ENCODE peak calls at places on chromosomes 11 and 22, in six cellular contexts. One of them, this sample, is unnamed.
A peak's percentile ranks its signal among the peaks of the same experiment; 100 is the strongest.

GRCh38 chr11:44726278-44727113 is at the start of gene TSPAN18:
- DNase-seq in mesendoderm: peak; percentile 94
- DNase-seq in H1: peak; percentile 58
- DNase-seq in mesenchymal stem cell: no peak
- DNase-seq in IMR-90: no peak
- DNase-seq in H9: peak; percentile 85
- DNase-seq in this sample: peak; percentile 72

GRCh38 chr11:1226981-1227550 is 4.2 kb downstream of the MUC5B start:
- DNase-seq in mesendoderm: peak; percentile 25
- DNase-seq in H1: no peak
- DNase-seq in mesenchymal stem cell: no peak
- DNase-seq in IMR-90: peak; percentile 4
- DNase-seq in H9: peak; percentile 65
- DNase-seq in this sample: no peak

GRCh38 chr11:130208241-130209127 is 48.9 kb downstream of the ST14 start:
- DNase-seq in mesendoderm: no peak
- DNase-seq in H1: no peak
- DNase-seq in mesenchymal stem cell: no peak
- DNase-seq in IMR-90: no peak
- DNase-seq in H9: peak; percentile 24
- DNase-seq in this sample: no peak

GRCh38 chr11:57426439-57426753 is 525 bp downstream of the SLC43A3 start:
- DNase-seq in mesendoderm: peak; percentile 47
- DNase-seq in H1: no peak
- DNase-seq in mesenchymal stem cell: no peak
- DNase-seq in IMR-90: no peak
- DNase-seq in H9: peak; percentile 34
- DNase-seq in this sample: no peak

GRCh38 chr11:14248577-14248976 is 110.4 kb downstream of the RRAS2 start:
- DNase-seq in mesendoderm: peak; percentile 67
- DNase-seq in H1: no peak
- DNase-seq in mesenchymal stem cell: no peak
- DNase-seq in IMR-90: no peak
- DNase-seq in H9: peak; percentile 69
- DNase-seq in this sample: peak; percentile 47

GRCh38 chr11:40140560-40140959 is 1318.9 kb downstream of the LRRC4C start:
- DNase-seq in mesendoderm: no peak
- DNase-seq in H1: no peak
- DNase-seq in mesenchymal stem cell: no peak
- DNase-seq in IMR-90: no peak
- DNase-seq in H9: no peak
- DNase-seq in this sample: no peak

GRCh38 chr11:133906241-133906640 is 50.5 kb downstream of the IGSF9B start:
- DNase-seq in mesendoderm: no peak
- DNase-seq in H1: no peak
- DNase-seq in mesenchymal stem cell: no peak
- DNase-seq in IMR-90: no peak
- DNase-seq in H9: no peak
- DNase-seq in this sample: no peak

GRCh38 chr22:46013460-46014416 is 36.8 kb upstream of the WNT7B start:
- DNase-seq in mesendoderm: peak; percentile 94
- DNase-seq in H1: peak; percentile 67
- DNase-seq in mesenchymal stem cell: peak; percentile 96
- DNase-seq in IMR-90: peak; percentile 96
- DNase-seq in H9: peak; percentile 84
- DNase-seq in this sample: peak; percentile 69

GRCh38 chr11:19294444-19294843 is 53.7 kb upstream of the E2F8 start:
- DNase-seq in mesendoderm: peak; percentile 90
- DNase-seq in H1: no peak
- DNase-seq in mesenchymal stem cell: no peak
- DNase-seq in IMR-90: no peak
- DNase-seq in H9: no peak
- DNase-seq in this sample: no peak

GRCh38 chr22:33921576-33922181 is 1.4 kb upstream of the LARGE1 start:
- DNase-seq in mesendoderm: peak; percentile 82
- DNase-seq in H1: no peak
- DNase-seq in mesenchymal stem cell: peak; percentile 83
- DNase-seq in IMR-90: peak; percentile 60
- DNase-seq in H9: peak; percentile 88
- DNase-seq in this sample: peak; percentile 86

GRCh38 chr22:20414450-20414849 is 20.5 kb downstream of the ZNF74 start:
- DNase-seq in mesendoderm: no peak
- DNase-seq in H1: no peak
- DNase-seq in mesenchymal stem cell: no peak
- DNase-seq in IMR-90: no peak
- DNase-seq in H9: no peak
- DNase-seq in this sample: no peak

GRCh38 chr22:20419664-20419951 is 18.0 kb downstream of the SCARF2 start:
- DNase-seq in mesendoderm: no peak
- DNase-seq in H1: no peak
- DNase-seq in mesenchymal stem cell: no peak
- DNase-seq in IMR-90: no peak
- DNase-seq in H9: no peak
- DNase-seq in this sample: no peak

GRCh38 chr22:20421507-20421874 is 16.1 kb downstream of the SCARF2 start:
- DNase-seq in mesendoderm: no peak
- DNase-seq in H1: no peak
- DNase-seq in mesenchymal stem cell: no peak
- DNase-seq in IMR-90: no peak
- DNase-seq in H9: no peak
- DNase-seq in this sample: no peak

GRCh38 chr22:20420157-20420842 is 17.3 kb downstream of the SCARF2 start:
- DNase-seq in mesendoderm: no peak
- DNase-seq in H1: no peak
- DNase-seq in mesenchymal stem cell: no peak
- DNase-seq in IMR-90: no peak
- DNase-seq in H9: no peak
- DNase-seq in this sample: no peak

GRCh38 chr22:20418211-20418788 is 19.3 kb downstream of the SCARF2 start:
- DNase-seq in mesendoderm: peak; percentile 85
- DNase-seq in H1: no peak
- DNase-seq in mesenchymal stem cell: peak; percentile 90
- DNase-seq in IMR-90: peak; percentile 80
- DNase-seq in H9: peak; percentile 84
- DNase-seq in this sample: peak; percentile 71
- H3K18ac ChIP-seq in mesendoderm: no peak overlapping the region
- H3K18ac ChIP-seq in H1: no peak overlapping the region
- H3K18ac ChIP-seq in mesenchymal stem cell: peak overlapping the region; percentile 28
- H3K18ac ChIP-seq in IMR-90: no peak overlapping the region
- H3K18ac ChIP-seq in H9: peak overlapping the region; percentile 47
- H3K18ac ChIP-seq in this sample: peak overlapping the region; percentile 98

GRCh38 chr22:36472689-36473088 is 8.8 kb downstream of the TXN2 start:
- DNase-seq in mesendoderm: no peak
- DNase-seq in H1: no peak
- DNase-seq in mesenchymal stem cell: no peak
- DNase-seq in IMR-90: no peak
- DNase-seq in H9: no peak
- DNase-seq in this sample: no peak

GRCh38 chr22:36469094-36469710 is 12.2 kb downstream of the TXN2 start:
- DNase-seq in mesendoderm: no peak
- DNase-seq in H1: no peak
- DNase-seq in mesenchymal stem cell: no peak
- DNase-seq in IMR-90: no peak
- DNase-seq in H9: no peak
- DNase-seq in this sample: no peak

GRCh38 chr22:36470162-36470993 is 11.1 kb downstream of the TXN2 start:
- DNase-seq in mesendoderm: peak; percentile 91
- DNase-seq in H1: peak; percentile 65
- DNase-seq in mesenchymal stem cell: peak; percentile 90
- DNase-seq in IMR-90: peak; percentile 89
- DNase-seq in H9: peak; percentile 89
- DNase-seq in this sample: peak; percentile 74

GRCh38 chr22:36471341-36471821 is 10.1 kb downstream of the TXN2 start:
- DNase-seq in mesendoderm: no peak
- DNase-seq in H1: no peak
- DNase-seq in mesenchymal stem cell: peak; percentile 52
- DNase-seq in IMR-90: peak; percentile 60
- DNase-seq in H9: no peak
- DNase-seq in this sample: no peak

DNA sequence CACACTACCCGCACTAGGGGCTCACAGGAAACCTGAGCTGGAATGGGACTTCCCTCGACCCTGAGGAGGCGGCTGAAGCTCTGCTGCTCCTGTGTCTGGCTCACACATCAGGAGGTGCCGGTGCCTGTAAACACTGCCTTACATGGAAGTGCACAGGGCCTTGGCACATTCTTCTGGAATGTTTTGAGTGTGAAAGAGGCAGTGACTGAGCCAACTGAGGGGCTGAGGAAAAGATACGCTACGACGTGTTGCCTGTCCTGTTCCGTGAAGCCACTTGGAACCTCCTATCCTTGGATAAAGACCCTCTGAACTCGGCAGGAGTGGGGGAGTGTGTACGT is 10.5 kb downstream of the TXN2 start:
- DNase-seq in mesendoderm: no peak
- DNase-seq in H1: no peak
- DNase-seq in mesenchymal stem cell: peak; percentile 51
- DNase-seq in IMR-90: peak; percentile 73
- DNase-seq in H9: no peak
- DNase-seq in this sample: no peak
- H3K18ac ChIP-seq in mesendoderm: no peak overlapping the region
- H3K18ac ChIP-seq in H1: no peak overlapping the region
- H3K18ac ChIP-seq in mesenchymal stem cell: no peak overlapping the region
- H3K18ac ChIP-seq in IMR-90: peak overlapping the region; percentile 71
- H3K18ac ChIP-seq in H9: no peak overlapping the region
- H3K18ac ChIP-seq in this sample: no peak overlapping the region

DNA sequence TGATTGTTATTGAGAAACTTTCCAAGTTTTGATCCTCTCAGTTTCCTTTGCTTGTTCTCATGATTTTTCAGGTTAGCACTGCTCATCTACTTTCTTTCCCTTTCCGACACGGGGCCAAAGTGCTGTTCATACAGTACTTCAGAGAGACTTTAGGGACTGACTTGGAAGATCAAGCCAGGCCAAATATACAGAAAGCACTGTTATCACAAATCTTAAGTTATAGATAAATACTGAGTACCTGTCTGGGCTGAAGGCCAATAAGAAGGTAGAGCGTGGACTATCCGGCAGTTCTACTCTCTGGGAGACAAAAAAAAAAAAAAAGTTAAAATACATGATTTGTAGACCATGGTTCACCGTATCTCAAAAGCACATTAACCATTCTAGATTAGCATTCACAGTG is 46.2 kb downstream of the AMBRA1 start:
- DNase-seq in mesendoderm: no peak
- DNase-seq in H1: no peak
- DNase-seq in mesenchymal stem cell: no peak
- DNase-seq in IMR-90: no peak
- DNase-seq in H9: no peak
- DNase-seq in this sample: no peak
- H3K18ac ChIP-seq in mesendoderm: no peak overlapping the region
- H3K18ac ChIP-seq in H1: no peak overlapping the region
- H3K18ac ChIP-seq in mesenchymal stem cell: no peak overlapping the region
- H3K18ac ChIP-seq in IMR-90: no peak overlapping the region
- H3K18ac ChIP-seq in H9: no peak overlapping the region
- H3K18ac ChIP-seq in this sample: no peak overlapping the region

DNA sequence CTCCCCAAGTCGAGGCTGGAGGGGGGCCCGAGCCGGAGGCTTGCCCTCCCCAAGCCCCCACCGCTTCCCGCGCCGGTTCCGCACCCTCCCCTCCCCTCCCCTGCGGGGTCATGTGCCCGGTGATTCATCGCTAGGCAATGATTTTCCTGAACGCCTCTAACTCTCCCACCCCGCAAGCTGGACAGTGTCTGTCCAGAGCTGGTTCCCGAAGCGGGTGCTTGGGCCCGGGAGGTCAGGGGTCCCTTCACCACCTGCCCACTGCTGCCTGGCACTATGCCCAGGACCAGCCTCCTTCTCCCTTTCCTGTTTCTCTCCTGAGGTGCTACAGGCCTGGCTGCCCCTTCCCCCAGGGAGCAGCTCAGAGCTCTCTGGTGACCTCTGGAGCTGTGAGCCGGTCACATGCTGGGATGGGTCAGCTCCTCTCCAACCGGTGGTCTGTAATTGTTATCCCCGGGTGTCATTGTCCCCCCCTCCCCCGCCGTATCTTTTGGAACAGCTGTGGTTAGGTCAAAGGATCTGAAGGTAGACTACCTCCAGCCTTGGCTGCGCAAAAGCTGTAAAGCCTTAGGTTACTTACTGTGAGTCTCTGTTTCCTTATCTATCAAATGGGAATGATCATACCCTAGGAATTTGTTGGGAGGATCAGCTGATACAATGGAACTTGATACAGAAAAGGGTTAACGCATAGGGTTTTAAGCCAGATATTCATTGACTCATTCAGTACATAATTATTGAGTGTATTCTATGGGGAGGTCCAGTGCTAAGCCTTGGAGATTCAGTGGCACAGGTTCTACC is 722 bp downstream of the STX3 start:
- DNase-seq in mesendoderm: peak; percentile 90
- DNase-seq in H1: no peak
- DNase-seq in mesenchymal stem cell: peak; percentile 85
- DNase-seq in IMR-90: peak; percentile 63
- DNase-seq in H9: peak; percentile 71
- DNase-seq in this sample: peak; percentile 51
- H3K18ac ChIP-seq in mesendoderm: peak overlapping the region; percentile 44
- H3K18ac ChIP-seq in H1: peak overlapping the region; percentile 82
- H3K18ac ChIP-seq in mesenchymal stem cell: peak overlapping the region; percentile 95
- H3K18ac ChIP-seq in IMR-90: peak overlapping the region; percentile 84
- H3K18ac ChIP-seq in H9: no peak overlapping the region
- H3K18ac ChIP-seq in this sample: peak overlapping the region; percentile 95

DNA sequence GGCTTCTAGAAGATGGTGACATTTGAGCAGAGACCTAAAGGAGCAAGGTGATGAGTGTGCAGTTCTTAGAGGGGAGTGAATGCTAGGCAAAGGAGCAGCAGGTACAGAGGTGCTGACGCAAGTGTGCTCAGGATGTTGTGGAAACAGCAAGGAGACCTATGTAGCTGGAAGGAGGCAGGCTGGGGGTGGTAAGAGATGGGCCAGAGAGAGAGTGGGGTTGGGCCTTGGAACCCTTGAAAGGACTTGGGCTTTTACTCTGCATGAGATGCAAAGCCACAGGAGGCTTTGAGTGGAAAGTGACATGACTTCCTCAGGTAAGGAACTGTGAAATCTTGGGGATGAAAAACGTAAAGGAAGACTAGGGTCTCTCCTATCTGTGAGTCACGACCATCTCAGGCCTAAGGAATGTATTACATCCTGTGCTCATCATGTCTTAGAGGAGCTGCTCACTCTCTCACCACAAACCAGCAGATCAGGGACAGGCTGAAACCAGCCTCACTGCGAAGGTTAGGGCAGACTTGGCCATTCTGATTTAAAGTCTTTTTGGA is 65.4 kb downstream of the MICAL2 start:
- DNase-seq in mesendoderm: peak; percentile 95
- DNase-seq in H1: no peak
- DNase-seq in mesenchymal stem cell: peak; percentile 94
- DNase-seq in IMR-90: peak; percentile 97
- DNase-seq in H9: no peak
- DNase-seq in this sample: no peak
- H3K18ac ChIP-seq in mesendoderm: no peak overlapping the region
- H3K18ac ChIP-seq in H1: no peak overlapping the region
- H3K18ac ChIP-seq in mesenchymal stem cell: peak overlapping the region; percentile 0
- H3K18ac ChIP-seq in IMR-90: peak overlapping the region; percentile 95
- H3K18ac ChIP-seq in H9: no peak overlapping the region
- H3K18ac ChIP-seq in this sample: no peak overlapping the region

GRCh38 chr11:73269353-73270088 is 2.6 kb upstream of the P2RY6 start:
- DNase-seq in mesendoderm: peak; percentile 84
- DNase-seq in H1: no peak
- DNase-seq in mesenchymal stem cell: no peak
- DNase-seq in IMR-90: no peak
- DNase-seq in H9: peak; percentile 62
- DNase-seq in this sample: no peak
- H3K18ac ChIP-seq in mesendoderm: no peak overlapping the region
- H3K18ac ChIP-seq in H1: no peak overlapping the region
- H3K18ac ChIP-seq in mesenchymal stem cell: no peak overlapping the region
- H3K18ac ChIP-seq in IMR-90: no peak overlapping the region
- H3K18ac ChIP-seq in H9: peak overlapping the region; percentile 56
- H3K18ac ChIP-seq in this sample: peak overlapping the region; percentile 40